ENCODE peak calls at places on chromosomes 13 and 19, in six cellular contexts. One of them, this sample, is unnamed.

GRCh38 chr19:46970815-46971214 is 48.8 kb upstream of the NPAS1 start:
- DNase-seq in GM12864: no peak
- DNase-seq in AG10803: peak; percentile 99
- DNase-seq in stimulated activated CD4-positive, alpha-beta T cell treated with anti-CD3 and anti-CD28 coated beads, Interleukin-4, amount 100 ng/mL, for 48 hours: no peak
- DNase-seq in C1 segment of cervical spinal cord: no peak
- DNase-seq in foreskin keratinocyte: no peak
- DNase-seq in this sample: no peak

GRCh38 chr19:13597625-13598024 is 91.3 kb upstream of the CACNA1A start:
- DNase-seq in GM12864: peak; percentile 30
- DNase-seq in AG10803: peak; percentile 74
- DNase-seq in stimulated activated CD4-positive, alpha-beta T cell treated with anti-CD3 and anti-CD28 coated beads, Interleukin-4, amount 100 ng/mL, for 48 hours: peak; percentile 25
- DNase-seq in C1 segment of cervical spinal cord: no peak
- DNase-seq in foreskin keratinocyte: no peak
- DNase-seq in this sample: peak; percentile 50

GRCh38 chr13:108895220-108895704 is 265.9 kb downstream of the MYO16 start:
- DNase-seq in GM12864: no peak
- DNase-seq in AG10803: peak; percentile 45
- DNase-seq in stimulated activated CD4-positive, alpha-beta T cell treated with anti-CD3 and anti-CD28 coated beads, Interleukin-4, amount 100 ng/mL, for 48 hours: no peak
- DNase-seq in C1 segment of cervical spinal cord: no peak
- DNase-seq in foreskin keratinocyte: peak; percentile 60
- DNase-seq in this sample: peak; percentile 65

GRCh38 chr13:73985789-73986188 is 148.4 kb downstream of the KLF12 start:
- DNase-seq in GM12864: no peak
- DNase-seq in AG10803: no peak
- DNase-seq in stimulated activated CD4-positive, alpha-beta T cell treated with anti-CD3 and anti-CD28 coated beads, Interleukin-4, amount 100 ng/mL, for 48 hours: no peak
- DNase-seq in C1 segment of cervical spinal cord: no peak
- DNase-seq in foreskin keratinocyte: no peak
- DNase-seq in this sample: no peak

GRCh38 chr13:66518068-66518467 is 712.1 kb downstream of the PCDH9 start:
- DNase-seq in GM12864: no peak
- DNase-seq in AG10803: no peak
- DNase-seq in stimulated activated CD4-positive, alpha-beta T cell treated with anti-CD3 and anti-CD28 coated beads, Interleukin-4, amount 100 ng/mL, for 48 hours: no peak
- DNase-seq in C1 segment of cervical spinal cord: no peak
- DNase-seq in foreskin keratinocyte: no peak
- DNase-seq in this sample: no peak

GRCh38 chr13:68428292-68428691 is 1198.2 kb upstream of the PCDH9 start:
- DNase-seq in GM12864: no peak
- DNase-seq in AG10803: no peak
- DNase-seq in stimulated activated CD4-positive, alpha-beta T cell treated with anti-CD3 and anti-CD28 coated beads, Interleukin-4, amount 100 ng/mL, for 48 hours: no peak
- DNase-seq in C1 segment of cervical spinal cord: no peak
- DNase-seq in foreskin keratinocyte: no peak
- DNase-seq in this sample: no peak

GRCh38 chr19:41821003-41821735 is 23.3 kb downstream of the LYPD4 start:
- DNase-seq in GM12864: no peak
- DNase-seq in AG10803: no peak
- DNase-seq in stimulated activated CD4-positive, alpha-beta T cell treated with anti-CD3 and anti-CD28 coated beads, Interleukin-4, amount 100 ng/mL, for 48 hours: no peak
- DNase-seq in C1 segment of cervical spinal cord: no peak
- DNase-seq in foreskin keratinocyte: peak; percentile 3
- DNase-seq in this sample: peak; percentile 19

GRCh38 chr13:43348397-43348796 is 325.0 kb downstream of the DNAJC15 start:
- DNase-seq in GM12864: no peak
- DNase-seq in AG10803: no peak
- DNase-seq in stimulated activated CD4-positive, alpha-beta T cell treated with anti-CD3 and anti-CD28 coated beads, Interleukin-4, amount 100 ng/mL, for 48 hours: no peak
- DNase-seq in C1 segment of cervical spinal cord: no peak
- DNase-seq in foreskin keratinocyte: peak; percentile 66
- DNase-seq in this sample: peak; percentile 74

GRCh38 chr13:113500530-113501265 is 10.2 kb upstream of the DCUN1D2 start:
- DNase-seq in GM12864: no peak
- DNase-seq in AG10803: no peak
- DNase-seq in stimulated activated CD4-positive, alpha-beta T cell treated with anti-CD3 and anti-CD28 coated beads, Interleukin-4, amount 100 ng/mL, for 48 hours: no peak
- DNase-seq in C1 segment of cervical spinal cord: no peak
- DNase-seq in foreskin keratinocyte: no peak
- DNase-seq in this sample: no peak

GRCh38 chr19:13959962-13960862 is 7.9 kb downstream of the DCAF15 start:
- DNase-seq in GM12864: no peak
- DNase-seq in AG10803: no peak
- DNase-seq in stimulated activated CD4-positive, alpha-beta T cell treated with anti-CD3 and anti-CD28 coated beads, Interleukin-4, amount 100 ng/mL, for 48 hours: no peak
- DNase-seq in C1 segment of cervical spinal cord: no peak
- DNase-seq in foreskin keratinocyte: no peak
- DNase-seq in this sample: no peak

GRCh38 chr13:109968876-109969577 is 182.6 kb upstream of the IRS2 start:
- DNase-seq in GM12864: no peak
- DNase-seq in AG10803: peak; percentile 80
- DNase-seq in stimulated activated CD4-positive, alpha-beta T cell treated with anti-CD3 and anti-CD28 coated beads, Interleukin-4, amount 100 ng/mL, for 48 hours: no peak
- DNase-seq in C1 segment of cervical spinal cord: no peak
- DNase-seq in foreskin keratinocyte: no peak
- DNase-seq in this sample: no peak

GRCh38 chr13:104326523-104326922 is 1260.3 kb upstream of the SLC10A2 start:
- DNase-seq in GM12864: no peak
- DNase-seq in AG10803: no peak
- DNase-seq in stimulated activated CD4-positive, alpha-beta T cell treated with anti-CD3 and anti-CD28 coated beads, Interleukin-4, amount 100 ng/mL, for 48 hours: no peak
- DNase-seq in C1 segment of cervical spinal cord: no peak
- DNase-seq in foreskin keratinocyte: no peak
- DNase-seq in this sample: no peak

GRCh38 chr13:77492982-77493381 is 42.5 kb upstream of the SCEL start:
- DNase-seq in GM12864: no peak
- DNase-seq in AG10803: no peak
- DNase-seq in stimulated activated CD4-positive, alpha-beta T cell treated with anti-CD3 and anti-CD28 coated beads, Interleukin-4, amount 100 ng/mL, for 48 hours: no peak
- DNase-seq in C1 segment of cervical spinal cord: no peak
- DNase-seq in foreskin keratinocyte: no peak
- DNase-seq in this sample: peak; percentile 16

GRCh38 chr19:3544054-3544376 is 5.0 kb downstream of the TEKTIP1 start:
- DNase-seq in GM12864: no peak
- DNase-seq in AG10803: no peak
- DNase-seq in stimulated activated CD4-positive, alpha-beta T cell treated with anti-CD3 and anti-CD28 coated beads, Interleukin-4, amount 100 ng/mL, for 48 hours: no peak
- DNase-seq in C1 segment of cervical spinal cord: peak; percentile 7
- DNase-seq in foreskin keratinocyte: no peak
- DNase-seq in this sample: no peak

GRCh38 chr19:45385392-45386221 is 15.2 kb upstream of the ERCC2 start:
- DNase-seq in GM12864: no peak
- DNase-seq in AG10803: no peak
- DNase-seq in stimulated activated CD4-positive, alpha-beta T cell treated with anti-CD3 and anti-CD28 coated beads, Interleukin-4, amount 100 ng/mL, for 48 hours: no peak
- DNase-seq in C1 segment of cervical spinal cord: no peak
- DNase-seq in foreskin keratinocyte: no peak
- DNase-seq in this sample: no peak

GRCh38 chr13:75636339-75637095 is 387 bp downstream of the LMO7 start:
- DNase-seq in GM12864: no peak
- DNase-seq in AG10803: peak; percentile 56
- DNase-seq in stimulated activated CD4-positive, alpha-beta T cell treated with anti-CD3 and anti-CD28 coated beads, Interleukin-4, amount 100 ng/mL, for 48 hours: peak; percentile 22
- DNase-seq in C1 segment of cervical spinal cord: no peak
- DNase-seq in foreskin keratinocyte: no peak
- DNase-seq in this sample: peak; percentile 57

GRCh38 chr19:3407556-3408516 is 41.5 kb downstream of the NFIC start:
- DNase-seq in GM12864: no peak
- DNase-seq in AG10803: peak; percentile 57
- DNase-seq in stimulated activated CD4-positive, alpha-beta T cell treated with anti-CD3 and anti-CD28 coated beads, Interleukin-4, amount 100 ng/mL, for 48 hours: no peak
- DNase-seq in C1 segment of cervical spinal cord: no peak
- DNase-seq in foreskin keratinocyte: no peak
- DNase-seq in this sample: no peak

GRCh38 chr19:53945441-53945840 is 17.3 kb upstream of the CACNG8 start:
- DNase-seq in GM12864: no peak
- DNase-seq in AG10803: no peak
- DNase-seq in stimulated activated CD4-positive, alpha-beta T cell treated with anti-CD3 and anti-CD28 coated beads, Interleukin-4, amount 100 ng/mL, for 48 hours: no peak
- DNase-seq in C1 segment of cervical spinal cord: no peak
- DNase-seq in foreskin keratinocyte: no peak
- DNase-seq in this sample: peak; percentile 5

GRCh38 chr19:12090807-12091206 is 26.3 kb downstream of the ZNF844 start:
- DNase-seq in GM12864: peak; percentile 41
- DNase-seq in AG10803: peak; percentile 59
- DNase-seq in stimulated activated CD4-positive, alpha-beta T cell treated with anti-CD3 and anti-CD28 coated beads, Interleukin-4, amount 100 ng/mL, for 48 hours: peak; percentile 73
- DNase-seq in C1 segment of cervical spinal cord: peak; percentile 26
- DNase-seq in foreskin keratinocyte: no peak
- DNase-seq in this sample: peak; percentile 10

GRCh38 chr19:10450853-10451609 is 30.7 kb downstream of the PDE4A start:
- DNase-seq in GM12864: no peak
- DNase-seq in AG10803: no peak
- DNase-seq in stimulated activated CD4-positive, alpha-beta T cell treated with anti-CD3 and anti-CD28 coated beads, Interleukin-4, amount 100 ng/mL, for 48 hours: no peak
- DNase-seq in C1 segment of cervical spinal cord: no peak
- DNase-seq in foreskin keratinocyte: no peak
- DNase-seq in this sample: no peak

GRCh38 chr13:43191561-43191960 is 168.2 kb downstream of the DNAJC15 start:
- DNase-seq in GM12864: no peak
- DNase-seq in AG10803: no peak
- DNase-seq in stimulated activated CD4-positive, alpha-beta T cell treated with anti-CD3 and anti-CD28 coated beads, Interleukin-4, amount 100 ng/mL, for 48 hours: no peak
- DNase-seq in C1 segment of cervical spinal cord: no peak
- DNase-seq in foreskin keratinocyte: no peak
- DNase-seq in this sample: no peak

GRCh38 chr19:30227661-30228112 is 144.5 kb upstream of the ZNF536 start:
- DNase-seq in GM12864: no peak
- DNase-seq in AG10803: peak; percentile 82
- DNase-seq in stimulated activated CD4-positive, alpha-beta T cell treated with anti-CD3 and anti-CD28 coated beads, Interleukin-4, amount 100 ng/mL, for 48 hours: peak; percentile 65
- DNase-seq in C1 segment of cervical spinal cord: peak; percentile 48
- DNase-seq in foreskin keratinocyte: no peak
- DNase-seq in this sample: peak; percentile 42

GRCh38 chr19:43634877-43635560 is 4.6 kb downstream of the CADM4 start:
- DNase-seq in GM12864: no peak
- DNase-seq in AG10803: peak; percentile 39
- DNase-seq in stimulated activated CD4-positive, alpha-beta T cell treated with anti-CD3 and anti-CD28 coated beads, Interleukin-4, amount 100 ng/mL, for 48 hours: no peak
- DNase-seq in C1 segment of cervical spinal cord: peak; percentile 50
- DNase-seq in foreskin keratinocyte: no peak
- DNase-seq in this sample: no peak

GRCh38 chr19:42635233-42635539 is 40.5 kb upstream of the CEACAM8 start:
- DNase-seq in GM12864: no peak
- DNase-seq in AG10803: no peak
- DNase-seq in stimulated activated CD4-positive, alpha-beta T cell treated with anti-CD3 and anti-CD28 coated beads, Interleukin-4, amount 100 ng/mL, for 48 hours: no peak
- DNase-seq in C1 segment of cervical spinal cord: no peak
- DNase-seq in foreskin keratinocyte: no peak
- DNase-seq in this sample: no peak

GRCh38 chr19:38005224-38005614 is 98.2 kb downstream of the SIPA1L3 start:
- DNase-seq in GM12864: no peak
- DNase-seq in AG10803: no peak
- DNase-seq in stimulated activated CD4-positive, alpha-beta T cell treated with anti-CD3 and anti-CD28 coated beads, Interleukin-4, amount 100 ng/mL, for 48 hours: no peak
- DNase-seq in C1 segment of cervical spinal cord: no peak
- DNase-seq in foreskin keratinocyte: no peak
- DNase-seq in this sample: no peak

GRCh38 chr13:44398606-44399005 is 25.0 kb downstream of the SERP2 start:
- DNase-seq in GM12864: no peak
- DNase-seq in AG10803: no peak
- DNase-seq in stimulated activated CD4-positive, alpha-beta T cell treated with anti-CD3 and anti-CD28 coated beads, Interleukin-4, amount 100 ng/mL, for 48 hours: no peak
- DNase-seq in C1 segment of cervical spinal cord: no peak
- DNase-seq in foreskin keratinocyte: no peak
- DNase-seq in this sample: no peak

GRCh38 chr13:48586591-48587103 is 53.8 kb upstream of the RCBTB2 start:
- DNase-seq in GM12864: no peak
- DNase-seq in AG10803: no peak
- DNase-seq in stimulated activated CD4-positive, alpha-beta T cell treated with anti-CD3 and anti-CD28 coated beads, Interleukin-4, amount 100 ng/mL, for 48 hours: no peak
- DNase-seq in C1 segment of cervical spinal cord: no peak
- DNase-seq in foreskin keratinocyte: no peak
- DNase-seq in this sample: no peak

GRCh38 chr19:11005521-11005920 is 44.7 kb downstream of the SMARCA4 start:
- DNase-seq in GM12864: no peak
- DNase-seq in AG10803: no peak
- DNase-seq in stimulated activated CD4-positive, alpha-beta T cell treated with anti-CD3 and anti-CD28 coated beads, Interleukin-4, amount 100 ng/mL, for 48 hours: no peak
- DNase-seq in C1 segment of cervical spinal cord: no peak
- DNase-seq in foreskin keratinocyte: no peak
- DNase-seq in this sample: no peak

GRCh38 chr13:94481966-94482365 is 2.5 kb upstream of the DCT start:
- DNase-seq in GM12864: no peak
- DNase-seq in AG10803: peak; percentile 66
- DNase-seq in stimulated activated CD4-positive, alpha-beta T cell treated with anti-CD3 and anti-CD28 coated beads, Interleukin-4, amount 100 ng/mL, for 48 hours: no peak
- DNase-seq in C1 segment of cervical spinal cord: no peak
- DNase-seq in foreskin keratinocyte: peak; percentile 12
- DNase-seq in this sample: peak; percentile 35

GRCh38 chr19:13241321-13242104 is 91.3 kb downstream of the IER2 start:
- DNase-seq in GM12864: no peak
- DNase-seq in AG10803: no peak
- DNase-seq in stimulated activated CD4-positive, alpha-beta T cell treated with anti-CD3 and anti-CD28 coated beads, Interleukin-4, amount 100 ng/mL, for 48 hours: no peak
- DNase-seq in C1 segment of cervical spinal cord: no peak
- DNase-seq in foreskin keratinocyte: no peak
- DNase-seq in this sample: peak; percentile 9

GRCh38 chr19:55251296-55252081 is 7.3 kb downstream of the PPP6R1 start:
- DNase-seq in GM12864: no peak
- DNase-seq in AG10803: no peak
- DNase-seq in stimulated activated CD4-positive, alpha-beta T cell treated with anti-CD3 and anti-CD28 coated beads, Interleukin-4, amount 100 ng/mL, for 48 hours: no peak
- DNase-seq in C1 segment of cervical spinal cord: no peak
- DNase-seq in foreskin keratinocyte: no peak
- DNase-seq in this sample: no peak

GRCh38 chr13:94181461-94182107 is 297.9 kb downstream of the DCT start:
- DNase-seq in GM12864: no peak
- DNase-seq in AG10803: no peak
- DNase-seq in stimulated activated CD4-positive, alpha-beta T cell treated with anti-CD3 and anti-CD28 coated beads, Interleukin-4, amount 100 ng/mL, for 48 hours: no peak
- DNase-seq in C1 segment of cervical spinal cord: no peak
- DNase-seq in foreskin keratinocyte: no peak
- DNase-seq in this sample: no peak

GRCh38 chr19:55666343-55667005 is 8.6 kb upstream of the EPN1 start:
- DNase-seq in GM12864: no peak
- DNase-seq in AG10803: no peak
- DNase-seq in stimulated activated CD4-positive, alpha-beta T cell treated with anti-CD3 and anti-CD28 coated beads, Interleukin-4, amount 100 ng/mL, for 48 hours: no peak
- DNase-seq in C1 segment of cervical spinal cord: no peak
- DNase-seq in foreskin keratinocyte: no peak
- DNase-seq in this sample: no peak

GRCh38 chr19:16851031-16851712 is 22.0 kb downstream of the SIN3B start:
- DNase-seq in GM12864: no peak
- DNase-seq in AG10803: peak; percentile 12
- DNase-seq in stimulated activated CD4-positive, alpha-beta T cell treated with anti-CD3 and anti-CD28 coated beads, Interleukin-4, amount 100 ng/mL, for 48 hours: no peak
- DNase-seq in C1 segment of cervical spinal cord: no peak
- DNase-seq in foreskin keratinocyte: no peak
- DNase-seq in this sample: no peak

GRCh38 chr13:71704650-71705049 is 162.4 kb downstream of the DACH1 start:
- DNase-seq in GM12864: no peak
- DNase-seq in AG10803: no peak
- DNase-seq in stimulated activated CD4-positive, alpha-beta T cell treated with anti-CD3 and anti-CD28 coated beads, Interleukin-4, amount 100 ng/mL, for 48 hours: no peak
- DNase-seq in C1 segment of cervical spinal cord: no peak
- DNase-seq in foreskin keratinocyte: no peak
- DNase-seq in this sample: no peak

GRCh38 chr13:80262051-80262695 is 78.8 kb downstream of the SPRY2 start:
- DNase-seq in GM12864: no peak
- DNase-seq in AG10803: no peak
- DNase-seq in stimulated activated CD4-positive, alpha-beta T cell treated with anti-CD3 and anti-CD28 coated beads, Interleukin-4, amount 100 ng/mL, for 48 hours: no peak
- DNase-seq in C1 segment of cervical spinal cord: no peak
- DNase-seq in foreskin keratinocyte: no peak
- DNase-seq in this sample: no peak

GRCh38 chr13:51292000-51292550 is 47.4 kb upstream of the SERPINE3 start:
- DNase-seq in GM12864: no peak
- DNase-seq in AG10803: peak; percentile 45
- DNase-seq in stimulated activated CD4-positive, alpha-beta T cell treated with anti-CD3 and anti-CD28 coated beads, Interleukin-4, amount 100 ng/mL, for 48 hours: no peak
- DNase-seq in C1 segment of cervical spinal cord: no peak
- DNase-seq in foreskin keratinocyte: no peak
- DNase-seq in this sample: no peak